ENCODE peak calls at places on chromosomes 3 and 15, in ten cellular contexts. O is dorsolateral prefrontal cortex; G is effector memory CD4-positive, alpha-beta T cell; U is endodermal cell; C is upper lobe of left lung; M is lung; L is neuronal stem cell; H is small intestine; I is A549; X is fibroblast of lung. W is an unnamed sample.

GRCh38 chr15:33089878-33090757 is 104.4 kb downstream of the FMN1 start:
- DNase-seq in O (no peak), G (no peak), U (no peak), C (no peak), M (no peak), L (no peak), H (peak), I (no peak), X (peak), W (no peak)

GRCh38 chr15:75606711-75607684 is 18.5 kb downstream of the SNUPN start:
- DNase-seq in O (peak), G (no peak), U (no peak), C (no peak), M (no peak), L (no peak), H (peak), I (no peak), X (peak), W (no peak)

GRCh38 chr15:41884458-41884857 is 9.4 kb downstream of the SPTBN5 start:
- DNase-seq in O (no peak), G (no peak), U (no peak), C (no peak), M (no peak), L (no peak), H (no peak), I (no peak), X (no peak), W (no peak)

GRCh38 chr3:15428539-15428938 is 1.1 kb downstream of the EAF1 start:
- DNase-seq in O (no peak), G (no peak), U (no peak), C (no peak), M (no peak), L (no peak), H (peak), I (no peak), X (peak), W (no peak)

GRCh38 chr3:172591171-172591605 is 68.0 kb upstream of the TNFSF10 start:
- DNase-seq in O (no peak), G (no peak), U (no peak), C (no peak), M (no peak), L (no peak), H (no peak), I (no peak), X (no peak), W (no peak)

GRCh38 chr3:139601191-139601961 is 61.8 kb upstream of the RBP1 start:
- DNase-seq in O (no peak), G (no peak), U (no peak), C (no peak), M (no peak), L (no peak), H (no peak), I (no peak), X (no peak), W (no peak)

GRCh38 chr3:17915341-17915740 is 172.9 kb upstream of the TBC1D5 start:
- DNase-seq in O (no peak), G (no peak), U (no peak), C (no peak), M (no peak), L (no peak), H (no peak), I (no peak), X (no peak), W (no peak)

GRCh38 chr15:73009306-73010091 is 42.8 kb upstream of the NEO1 start:
- DNase-seq in O (no peak), G (no peak), U (peak), C (no peak), M (no peak), L (no peak), H (no peak), I (no peak), X (no peak), W (no peak)

GRCh38 chr3:33042668-33043067 is 54.3 kb downstream of the GLB1 start:
- DNase-seq in O (no peak), G (no peak), U (no peak), C (no peak), M (no peak), L (no peak), H (no peak), I (no peak), X (no peak), W (no peak)

GRCh38 chr15:67067161-67067853 is 1.9 kb downstream of the SMAD3 start:
- DNase-seq in O (no peak), G (no peak), U (peak), C (no peak), M (no peak), L (peak), H (no peak), I (no peak), X (no peak), W (no peak)

GRCh38 chr3:182671942-182672341 is 121.4 kb upstream of the ATP11B start:
- DNase-seq in O (peak), G (no peak), U (no peak), C (no peak), M (no peak), L (no peak), H (no peak), I (no peak), X (peak), W (no peak)

GRCh38 chr3:143352850-143353550 is 233.4 kb downstream of the CHST2 start:
- DNase-seq in O (no peak), G (no peak), U (peak), C (no peak), M (no peak), L (no peak), H (peak), I (no peak), X (no peak), W (no peak)

GRCh38 chr3:17412950-17413530 is 329.4 kb downstream of the TBC1D5 start:
- DNase-seq in O (no peak), G (peak), U (peak), C (no peak), M (no peak), L (peak), H (peak), I (peak), X (peak), W (no peak)

GRCh38 chr3:27675287-27675686 is 46.8 kb downstream of the EOMES start:
- DNase-seq in O (no peak), G (no peak), U (no peak), C (no peak), M (no peak), L (no peak), H (peak), I (no peak), X (peak), W (no peak)

GRCh38 chr15:100602822-100603393 is 519 bp downstream of the ASB7 start:
- DNase-seq in O (no peak), G (peak), U (peak), C (no peak), M (no peak), L (no peak), H (peak), I (peak), X (peak), W (no peak)

GRCh38 chr3:36451816-36452215 is 71.5 kb downstream of the STAC start:
- DNase-seq in O (no peak), G (no peak), U (no peak), C (no peak), M (no peak), L (peak), H (no peak), I (no peak), X (no peak), W (no peak)

GRCh38 chr3:45210308-45211038 is 15.6 kb downstream of the TMEM158 start:
- DNase-seq in O (peak), G (peak), U (peak), C (peak), M (peak), L (no peak), H (peak), I (peak), X (peak), W (peak)

GRCh38 chr3:39210078-39210477 is 17.7 kb upstream of the XIRP1 start:
- DNase-seq in O (no peak), G (no peak), U (no peak), C (no peak), M (no peak), L (no peak), H (no peak), I (no peak), X (no peak), W (no peak)

GRCh38 chr15:77185242-77185785 is 114.4 kb upstream of the TSPAN3 start:
- DNase-seq in O (no peak), G (no peak), U (no peak), C (no peak), M (no peak), L (no peak), H (no peak), I (no peak), X (peak), W (no peak)

GRCh38 chr3:131786386-131786785 is 248.4 kb downstream of the CPNE4 start:
- DNase-seq in O (no peak), G (no peak), U (no peak), C (no peak), M (no peak), L (no peak), H (no peak), I (no peak), X (no peak), W (no peak)

GRCh38 chr15:26620528-26620927 is 152.3 kb downstream of the GABRB3 start:
- DNase-seq in O (no peak), G (no peak), U (no peak), C (no peak), M (no peak), L (no peak), H (no peak), I (no peak), X (no peak), W (no peak)

GRCh38 chr3:3110299-3110630 is at the start of gene IL5RA:
- DNase-seq in O (no peak), G (peak), U (peak), C (no peak), M (no peak), L (no peak), H (no peak), I (no peak), X (no peak), W (no peak)

GRCh38 chr15:64740361-64741170 is 34.8 kb downstream of the RBPMS2 start:
- DNase-seq in O (no peak), G (no peak), U (no peak), C (peak), M (peak), L (no peak), H (peak), I (peak), X (peak), W (no peak)

GRCh38 chr3:8416965-8417364 is 84.7 kb upstream of the LMCD1 start:
- DNase-seq in O (no peak), G (no peak), U (peak), C (no peak), M (peak), L (no peak), H (peak), I (no peak), X (peak), W (no peak)

GRCh38 chr3:125123906-125124305 is 68.1 kb upstream of the HEG1 start:
- DNase-seq in O (no peak), G (no peak), U (no peak), C (no peak), M (no peak), L (no peak), H (no peak), I (no peak), X (peak), W (no peak)

GRCh38 chr15:96699871-96700401 is 369.4 kb downstream of the NR2F2 start:
- DNase-seq in O (no peak), G (no peak), U (peak), C (no peak), M (no peak), L (no peak), H (no peak), I (no peak), X (no peak), W (no peak)

GRCh38 chr3:117006123-117006522 is 296.5 kb downstream of the TUSC7 start:
- DNase-seq in O (no peak), G (no peak), U (no peak), C (no peak), M (no peak), L (no peak), H (peak), I (no peak), X (no peak), W (no peak)

GRCh38 chr3:69143605-69144004 is 21.2 kb upstream of the LMOD3 start:
- DNase-seq in O (no peak), G (no peak), U (no peak), C (no peak), M (no peak), L (no peak), H (no peak), I (no peak), X (peak), W (no peak)

GRCh38 chr3:100043271-100043670 is 71.0 kb downstream of the FILIP1L start:
- DNase-seq in O (no peak), G (no peak), U (no peak), C (no peak), M (no peak), L (no peak), H (no peak), I (no peak), X (peak), W (no peak)

GRCh38 chr15:41789237-41789636 is 15.0 kb downstream of the MAPKBP1 start:
- DNase-seq in O (no peak), G (no peak), U (no peak), C (no peak), M (no peak), L (no peak), H (peak), I (no peak), X (no peak), W (no peak)

GRCh38 chr3:177746259-177747021 is 549.2 kb upstream of the TBL1XR1 start:
- DNase-seq in O (no peak), G (no peak), U (no peak), C (no peak), M (no peak), L (no peak), H (no peak), I (no peak), X (peak), W (no peak)

GRCh38 chr15:94270570-94270969 is 39.2 kb downstream of the MCTP2 start:
- DNase-seq in O (no peak), G (no peak), U (no peak), C (no peak), M (no peak), L (no peak), H (no peak), I (no peak), X (no peak), W (no peak)

GRCh38 chr15:94274745-94275144 is 43.4 kb downstream of the MCTP2 start:
- DNase-seq in O (no peak), G (no peak), U (no peak), C (no peak), M (no peak), L (no peak), H (no peak), I (no peak), X (no peak), W (no peak)

GRCh38 chr15:94269954-94270353 is 38.6 kb downstream of the MCTP2 start:
- DNase-seq in O (no peak), G (no peak), U (no peak), C (no peak), M (no peak), L (no peak), H (no peak), I (no peak), X (no peak), W (no peak)

GRCh38 chr15:94277485-94277884 is 46.1 kb downstream of the MCTP2 start:
- DNase-seq in O (no peak), G (no peak), U (no peak), C (no peak), M (no peak), L (no peak), H (no peak), I (no peak), X (no peak), W (no peak)

DNA sequence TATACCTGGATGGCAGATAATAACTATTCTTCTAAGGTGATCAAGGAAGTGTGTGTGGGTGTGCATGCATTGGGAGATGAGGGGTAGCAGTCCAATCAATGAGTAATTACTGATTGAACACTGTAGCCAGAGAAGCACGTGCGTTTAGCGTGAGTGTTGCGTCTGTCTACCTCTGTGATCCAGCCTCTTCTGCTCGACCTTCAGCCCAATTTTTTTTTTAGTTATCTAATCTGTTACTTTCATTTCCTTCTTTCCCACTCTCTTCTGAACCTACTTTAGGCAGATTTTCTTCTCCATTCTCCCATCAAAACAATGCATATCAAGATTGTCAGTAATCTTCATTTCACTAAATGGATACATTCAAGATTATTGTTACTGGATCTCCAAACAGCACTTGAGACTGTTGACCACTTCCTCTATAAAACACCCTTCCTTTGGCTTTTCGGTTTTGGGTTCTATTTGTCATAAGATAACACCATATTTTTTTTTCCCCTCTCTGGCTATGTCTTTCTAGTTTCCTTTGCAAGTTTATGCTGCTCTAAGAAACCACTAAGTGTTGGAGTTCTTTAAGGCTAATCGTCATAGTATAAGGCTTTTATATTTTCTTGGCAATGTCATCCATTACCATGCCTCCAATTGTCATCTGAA is 41.0 kb downstream of the MCTP2 start:
- DNase-seq in O (no peak), G (no peak), U (no peak), C (no peak), M (no peak), L (no peak), H (peak), I (no peak), X (no peak), W (no peak)
- H3K27ac ChIP-seq in O (no peak), G (no peak), U (no peak), C (no peak), M (no peak), L (no peak), H (peak), I (no peak), X (no peak), W (no peak)

DNA sequence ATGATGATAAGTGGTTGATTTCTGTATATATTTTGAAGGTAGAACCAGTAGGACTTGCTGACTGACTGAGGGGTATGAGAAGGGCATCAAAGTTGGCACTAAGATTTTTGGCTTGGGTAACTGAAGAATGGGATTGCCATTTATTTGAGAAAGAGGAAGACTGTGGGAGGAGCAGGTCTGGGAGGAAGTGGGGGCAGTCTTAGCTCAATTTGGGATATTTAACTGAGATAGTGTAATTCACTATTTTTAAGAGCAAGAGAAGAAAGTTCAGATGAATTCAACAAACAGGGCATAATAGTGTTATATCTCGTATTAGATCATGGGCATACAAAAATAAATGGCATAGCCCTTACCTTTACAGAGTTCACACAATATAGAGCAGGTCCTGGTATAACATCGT is 1.7 kb downstream of the BUB1B start:
- DNase-seq in O (no peak), G (no peak), U (no peak), C (no peak), M (no peak), L (no peak), H (no peak), I (no peak), X (no peak), W (no peak)
- H3K27ac ChIP-seq in O (no peak), G (no peak), U (no peak), C (no peak), M (no peak), L (no peak), H (no peak), I (no peak), X (no peak), W (no peak)

GRCh38 chr3:43870110-43870509 is 179.4 kb downstream of the ABHD5 start:
- DNase-seq in O (peak), G (no peak), U (peak), C (no peak), M (no peak), L (no peak), H (no peak), I (peak), X (peak), W (no peak)
- H3K27ac ChIP-seq in O (no peak), G (no peak), U (no peak), C (no peak), M (no peak), L (no peak), H (no peak), I (peak), X (no peak), W (no peak)

DNA sequence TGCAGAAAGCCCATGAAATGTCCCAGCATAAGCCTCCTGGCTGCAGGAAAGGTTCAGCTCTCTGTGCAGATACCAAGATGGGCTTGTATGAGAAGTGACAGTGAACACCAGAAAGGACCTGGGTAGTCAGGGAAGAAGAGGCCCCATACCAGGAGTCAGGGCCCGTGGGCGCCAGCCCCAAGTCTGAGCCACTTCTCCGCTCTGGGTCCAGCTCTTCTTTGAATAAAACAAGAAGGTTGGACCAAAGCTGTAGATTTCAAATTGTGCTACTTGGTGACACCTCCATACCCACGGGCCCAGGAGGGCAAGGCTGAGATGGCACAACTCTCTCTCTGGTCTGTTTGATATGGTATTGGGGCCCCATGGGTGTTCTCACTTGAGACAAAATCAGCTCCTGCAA is 261.5 kb downstream of the UACA start:
- DNase-seq in O (no peak), G (no peak), U (no peak), C (no peak), M (no peak), L (no peak), H (no peak), I (no peak), X (no peak), W (no peak)
- H3K27ac ChIP-seq in O (no peak), G (no peak), U (no peak), C (no peak), M (no peak), L (no peak), H (no peak), I (peak), X (no peak), W (no peak)

GRCh38 chr3:159856496-159857098 is 132.0 kb upstream of the IL12A start:
- DNase-seq in O (no peak), G (no peak), U (no peak), C (peak), M (no peak), L (no peak), H (no peak), I (no peak), X (no peak), W (no peak)
- H3K27ac ChIP-seq in O (peak), G (no peak), U (peak), C (peak), M (peak), L (peak), H (peak), I (no peak), X (no peak), W (peak)

DNA sequence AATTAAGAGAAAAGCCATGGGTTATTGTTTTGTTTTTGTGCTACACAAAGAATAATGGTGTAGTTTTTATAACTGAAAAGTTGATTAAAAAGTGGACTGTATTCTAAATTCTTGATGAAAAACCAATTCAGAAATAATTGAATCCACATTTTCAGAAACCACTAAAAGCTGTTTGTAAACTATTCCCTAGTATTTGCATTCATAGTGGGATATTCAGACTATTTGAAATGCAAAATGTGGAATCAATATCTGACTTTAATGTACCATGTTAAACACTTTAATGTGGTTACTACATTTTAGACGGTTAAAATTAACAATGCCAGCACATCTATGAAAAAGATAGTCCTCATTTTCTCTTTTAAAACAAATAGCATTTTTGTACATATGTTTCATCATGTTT is 104.6 kb downstream of the ZIC4 start:
- DNase-seq in O (no peak), G (no peak), U (no peak), C (no peak), M (no peak), L (no peak), H (no peak), I (no peak), X (no peak), W (no peak)
- H3K27ac ChIP-seq in O (no peak), G (no peak), U (no peak), C (no peak), M (no peak), L (no peak), H (no peak), I (no peak), X (no peak), W (no peak)

GRCh38 chr3:195128255-195129071 is 142.5 kb downstream of the XXYLT1 start:
- DNase-seq in O (no peak), G (no peak), U (no peak), C (no peak), M (no peak), L (no peak), H (no peak), I (no peak), X (peak), W (no peak)

GRCh38 chr3:195131149-195131548 is 139.8 kb downstream of the XXYLT1 start:
- DNase-seq in O (no peak), G (no peak), U (no peak), C (no peak), M (no peak), L (no peak), H (no peak), I (no peak), X (no peak), W (no peak)

GRCh38 chr3:195126073-195126605 is 144.8 kb downstream of the XXYLT1 start:
- DNase-seq in O (no peak), G (no peak), U (no peak), C (no peak), M (no peak), L (no peak), H (no peak), I (no peak), X (no peak), W (no peak)

GRCh38 chr3:195129644-195130492 is 141.1 kb downstream of the XXYLT1 start:
- DNase-seq in O (no peak), G (no peak), U (no peak), C (no peak), M (no peak), L (no peak), H (no peak), I (no peak), X (peak), W (no peak)

GRCh38 chr3:195129072-195129643 is 141.8 kb downstream of the XXYLT1 start:
- DNase-seq in O (no peak), G (no peak), U (no peak), C (no peak), M (no peak), L (no peak), H (no peak), I (no peak), X (no peak), W (no peak)
- H3K27ac ChIP-seq in O (no peak), G (no peak), U (no peak), C (no peak), M (no peak), L (no peak), H (no peak), I (no peak), X (no peak), W (no peak)